ENCODE peak calls at places on chromosomes 13 and 19, in four cellular contexts. G, L, V and K are unnamed samples.

GRCh38 chr13:33509642-33510229 is 224.2 kb upstream of the STARD13 start:
- DNase-seq in G (no peak), L (no peak), V (no peak), K (no peak)

GRCh38 chr19:44988896-44989563 is 12.2 kb upstream of the RELB start:
- DNase-seq in L (peak), G (peak), V (peak), K (peak)

GRCh38 chr13:112424098-112424497 is 47.9 kb downstream of the SPACA7 start:
- DNase-seq in L (no peak), G (no peak), V (no peak), K (no peak)

GRCh38 chr13:59823495-59823894 is 340.2 kb downstream of the DIAPH3 start:
- DNase-seq in G (no peak), L (no peak), V (no peak), K (peak)

GRCh38 chr19:1357695-1358094 is 26.0 kb upstream of the NDUFS7 start:
- DNase-seq in G (no peak), L (no peak), V (no peak), K (no peak)

GRCh38 chr13:102401305-102401704 is 543 bp downstream of the FGF14 start:
- DNase-seq in G (no peak), L (no peak), V (no peak), K (no peak)

GRCh38 chr13:77036294-77036693 is 9.3 kb upstream of the FBXL3 start:
- DNase-seq in L (no peak), V (no peak), G (no peak), K (no peak)

GRCh38 chr19:58033741-58034475 is at the start of gene ZSCAN1:
- DNase-seq in V (no peak), L (no peak), G (peak), K (no peak)

GRCh38 chr19:41298327-41298964 is 11.5 kb upstream of the CCDC97 start:
- DNase-seq in L (no peak), V (no peak), G (no peak), K (no peak)

GRCh38 chr13:99973786-99974185 is 2.2 kb upstream of the ZIC5 start:
- DNase-seq in G (no peak), V (no peak), L (no peak), K (no peak)

GRCh38 chr19:15015946-15016542 is 33.2 kb upstream of the CASP14 start:
- DNase-seq in L (peak), V (peak), G (peak), K (no peak)

GRCh38 chr19:55640577-55641375 is at the start of gene ZNF580:
- DNase-seq in L (peak), G (peak), V (peak), K (peak)

GRCh38 chr13:100725472-100725871 is 50.9 kb upstream of the TMTC4 start:
- DNase-seq in L (no peak), V (no peak), G (no peak), K (no peak)

GRCh38 chr13:98252931-98253470 is 75.9 kb upstream of the RNF113B start:
- DNase-seq in G (no peak), L (peak), V (no peak), K (no peak)

GRCh38 chr13:51221674-51222509 is at the start of gene FAM124A:
- DNase-seq in L (no peak), V (peak), G (peak), K (peak)

GRCh38 chr19:36225219-36225892 is 10.4 kb downstream of the ZNF146 start:
- DNase-seq in L (no peak), G (no peak), V (no peak), K (no peak)

GRCh38 chr19:5621945-5622464 is 571 bp downstream of the SAFB2 start:
- DNase-seq in L (no peak), V (peak), G (no peak), K (no peak)

GRCh38 chr13:97125051-97125809 is 96.9 kb upstream of the MBNL2 start:
- DNase-seq in L (peak), V (peak), G (peak), K (no peak)

GRCh38 chr13:32267836-32268439 is 47.2 kb downstream of the ZAR1L start:
- DNase-seq in G (peak), L (no peak), V (peak), K (no peak)

GRCh38 chr19:41367848-41368301 is 3.9 kb upstream of the B9D2 start:
- DNase-seq in G (no peak), V (peak), L (no peak), K (peak)

GRCh38 chr19:18489627-18490184 is 32.2 kb downstream of the ELL start:
- DNase-seq in L (no peak), V (no peak), G (no peak), K (no peak)

GRCh38 chr13:30394798-30395191 is 27.5 kb upstream of the UBE2L5 start:
- DNase-seq in V (no peak), G (no peak), L (no peak), K (no peak)

GRCh38 chr19:5314012-5314906 is 26.4 kb downstream of the PTPRS start:
- DNase-seq in G (no peak), V (peak), L (peak), K (peak)

GRCh38 chr19:37817180-37817911 is 38.0 kb upstream of the ZNF573 start:
- DNase-seq in L (no peak), G (peak), V (peak), K (no peak)

GRCh38 chr13:19158006-19158405 is 23.6 kb downstream of the TUBA3C start:
- DNase-seq in L (no peak), V (no peak), G (no peak), K (no peak)

GRCh38 chr19:43407416-43408005 is 7.2 kb upstream of the TEX101 start:
- DNase-seq in V (no peak), G (peak), L (no peak), K (no peak)

GRCh38 chr19:33906578-33907335 is 110.1 kb downstream of the KCTD15 start:
- DNase-seq in V (no peak), G (peak), L (peak), K (peak)

GRCh38 chr13:112062619-112063308 is 4.2 kb upstream of the SOX1 start:
- DNase-seq in G (peak), L (no peak), V (no peak), K (no peak)

GRCh38 chr13:93620366-93620765 is 393.8 kb downstream of the GPC6 start:
- DNase-seq in L (no peak), V (no peak), G (no peak), K (no peak)

GRCh38 chr19:1799695-1800342 is 12.3 kb downstream of the ATP8B3 start:
- DNase-seq in G (no peak), V (no peak), L (no peak), K (no peak)

GRCh38 chr19:47240996-47241918 is 10.3 kb upstream of the BBC3 start:
- DNase-seq in L (peak), V (peak), G (peak), K (peak)

GRCh38 chr19:32404939-32405430 is 585 bp upstream of the DPY19L3 start:
- DNase-seq in L (peak), V (peak), G (peak), K (no peak)

GRCh38 chr19:48325265-48325910 is at the start of gene EMP3:
- DNase-seq in L (no peak), V (peak), G (peak), K (peak)

GRCh38 chr13:112136095-112136494 is 69.1 kb downstream of the SOX1 start:
- DNase-seq in L (no peak), G (no peak), V (no peak), K (no peak)

GRCh38 chr13:91228940-91229339 is 118.5 kb upstream of the MIR17HG start:
- DNase-seq in L (no peak), G (no peak), V (no peak), K (no peak)

GRCh38 chr13:45162194-45162593 is 38.7 kb downstream of the KCTD4 start:
- DNase-seq in L (no peak), G (no peak), V (no peak), K (no peak)
- TF ChIP-seq HMGXB4 in L (no peak), G (no peak), V (no peak), K (no peak)

DNA sequence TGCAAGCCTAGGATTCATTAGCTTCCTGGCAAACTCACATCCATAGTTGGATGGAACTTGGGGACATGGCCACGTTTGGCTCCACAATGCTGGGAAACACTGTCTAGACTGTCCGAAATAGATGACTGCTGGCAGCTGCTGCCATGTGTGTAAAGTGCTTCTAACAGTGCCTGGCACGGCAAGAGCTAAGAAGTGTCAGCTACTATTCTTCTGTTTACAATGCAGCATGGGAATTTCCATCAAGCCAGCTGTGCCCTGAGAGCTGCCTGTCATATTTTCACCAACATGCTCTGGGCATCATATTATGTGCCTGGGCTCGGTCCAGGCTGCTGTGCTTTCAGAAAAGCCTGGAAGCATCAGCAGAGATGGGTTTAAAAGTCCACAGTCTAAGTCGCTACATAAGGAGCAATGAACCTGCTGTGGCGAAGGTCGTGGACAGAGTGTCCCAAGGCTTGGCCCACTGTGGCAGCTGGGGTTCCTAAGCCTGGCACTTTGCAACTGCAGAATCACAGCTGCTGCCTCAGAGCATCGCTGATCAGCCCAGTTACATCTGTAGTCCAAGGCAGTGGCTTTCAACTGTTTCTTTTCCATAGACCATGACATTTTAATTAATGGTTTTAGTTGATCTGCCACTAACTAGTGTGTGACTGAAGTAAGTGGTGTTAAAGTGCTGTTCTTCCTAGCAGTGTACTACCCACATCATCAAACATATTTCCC is 95.6 kb upstream of the C1QTNF9B start:
- DNase-seq in G (no peak), L (no peak), V (no peak), K (no peak)
- TF ChIP-seq HMGXB4 in G (no peak), L (no peak), V (no peak), K (no peak)

DNA sequence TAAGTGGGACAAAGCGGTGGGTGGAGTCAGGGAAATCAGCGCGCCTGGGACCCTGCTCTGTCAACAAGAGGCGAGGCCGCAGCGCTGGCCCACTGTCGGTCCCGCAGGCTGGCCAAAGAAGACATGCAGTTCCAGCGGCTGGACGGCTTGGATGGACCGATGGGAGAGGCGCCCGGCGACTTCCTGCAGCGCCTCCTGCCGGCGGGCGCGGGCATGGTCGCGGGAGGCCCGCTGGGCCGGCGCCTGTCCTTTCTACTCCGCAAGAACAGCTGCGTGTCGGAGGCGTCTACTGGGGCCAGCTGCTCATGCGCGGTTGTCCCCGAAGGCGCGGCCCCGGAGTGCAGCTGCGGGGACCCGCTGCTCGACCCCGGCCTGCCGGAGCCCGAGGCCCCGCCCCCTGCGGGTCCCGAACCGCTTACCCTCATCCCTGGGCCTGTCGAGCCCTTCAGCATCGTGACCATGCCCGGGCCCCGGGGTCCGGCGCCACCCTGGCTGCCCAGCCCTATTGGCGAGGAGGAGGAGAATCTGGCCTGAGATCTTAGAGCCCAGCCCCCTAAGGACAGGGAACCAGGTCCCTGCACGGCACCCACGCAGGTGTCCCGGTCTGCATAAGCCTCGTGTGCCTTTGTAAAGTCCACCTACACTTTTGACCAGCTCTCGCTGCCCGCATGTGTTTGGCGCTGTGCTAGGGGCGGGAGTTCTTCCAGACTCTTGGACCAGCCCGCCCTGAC is 6.1 kb downstream of the BEST2 start:
- DNase-seq in L (peak), V (peak), G (peak), K (peak)
- TF ChIP-seq HMGXB4 in L (peak), V (no peak), G (peak), K (no peak)

GRCh38 chr13:38309397-38309796 is 40.3 kb upstream of the UFM1 start:
- DNase-seq in G (no peak), L (no peak), V (no peak), K (no peak)

GRCh38 chr13:38303816-38304215 is 45.8 kb upstream of the UFM1 start:
- DNase-seq in L (no peak), G (no peak), V (no peak), K (no peak)

GRCh38 chr13:38308736-38309135 is 40.9 kb upstream of the UFM1 start:
- DNase-seq in V (no peak), L (no peak), G (no peak), K (no peak)
- TF ChIP-seq HMGXB4 in V (no peak), L (no peak), G (no peak), K (no peak)

GRCh38 chr19:53057904-53058579 is 13.5 kb downstream of the ERVV-2 start:
- DNase-seq in L (no peak), V (no peak), G (peak), K (no peak)
- TF ChIP-seq HMGXB4 in L (no peak), V (no peak), G (peak), K (no peak)